ENCODE peak calls at places on chromosomes 11 and 22, in six cellular contexts. Q is Calu3, V is GM06990, I is neural progenitor cell, R is HFF-Myc, M is ovary. T is an unnamed sample.

GRCh38 chr22:35464399-35464798 is 64.5 kb downstream of the MCM5 start:
- DNase-seq in Q (no peak), V (no peak), I (no peak), R (no peak), M (no peak), T (no peak)

GRCh38 chr11:76662656-76663460 is 7.7 kb downstream of the LRRC32 start:
- DNase-seq in Q (no peak), V (no peak), I (no peak), R (no peak), M (peak), T (peak)

GRCh38 chr22:24146791-24147353 is 34.4 kb upstream of the SUSD2 start:
- DNase-seq in Q (no peak), V (no peak), I (peak), R (peak), M (peak), T (no peak)

GRCh38 chr11:26948881-26949280 is 45.0 kb upstream of the FIBIN start:
- DNase-seq in Q (no peak), V (no peak), I (no peak), R (no peak), M (no peak), T (no peak)

GRCh38 chr11:3623126-3623525 is 18.7 kb downstream of the ART5 start:
- DNase-seq in Q (no peak), V (no peak), I (no peak), R (no peak), M (no peak), T (no peak)

GRCh38 chr22:32539631-32540449 is 65.2 kb downstream of the FBXO7 start:
- DNase-seq in Q (no peak), V (no peak), I (no peak), R (no peak), M (no peak), T (no peak)

GRCh38 chr22:30891443-30891755 is 77.2 kb downstream of the MORC2 start:
- DNase-seq in Q (no peak), V (no peak), I (no peak), R (no peak), M (no peak), T (no peak)

GRCh38 chr22:37290737-37291136 is 8.4 kb downstream of the CYTH4 start:
- DNase-seq in Q (no peak), V (no peak), I (no peak), R (peak), M (no peak), T (no peak)

GRCh38 chr11:32136654-32137053 is 45.8 kb downstream of the RCN1 start:
- DNase-seq in Q (no peak), V (no peak), I (no peak), R (no peak), M (no peak), T (no peak)

GRCh38 chr22:23149743-23150238 is 4.5 kb downstream of the RAB36 start:
- DNase-seq in Q (no peak), V (no peak), I (no peak), R (no peak), M (no peak), T (no peak)

GRCh38 chr22:20388200-20388599 is 5.8 kb upstream of the ZNF74 start:
- DNase-seq in Q (no peak), V (no peak), I (no peak), R (no peak), M (no peak), T (no peak)

GRCh38 chr11:68050371-68050841 is 11.6 kb downstream of the TCIRG1 start:
- DNase-seq in Q (no peak), V (no peak), I (no peak), R (no peak), M (no peak), T (no peak)

GRCh38 chr11:73270855-73271477 is 1.2 kb upstream of the P2RY6 start:
- DNase-seq in Q (no peak), V (no peak), I (no peak), R (no peak), M (no peak), T (no peak)

GRCh38 chr11:67371549-67372231 is 1.7 kb downstream of the CLCF1 start:
- DNase-seq in Q (peak), V (peak), I (peak), R (no peak), M (peak), T (peak)

GRCh38 chr22:19410941-19411689 is 20.4 kb downstream of the HIRA start:
- DNase-seq in Q (no peak), V (no peak), I (no peak), R (no peak), M (no peak), T (no peak)

GRCh38 chr11:101453682-101454081 is 130.1 kb downstream of the TRPC6 start:
- DNase-seq in Q (no peak), V (no peak), I (no peak), R (no peak), M (no peak), T (no peak)

GRCh38 chr11:125123947-125124633 is 12.7 kb upstream of the TMEM218 start:
- DNase-seq in Q (no peak), V (peak), I (peak), R (peak), M (peak), T (peak)

GRCh38 chr11:46649180-46649738 is 31.9 kb downstream of the ATG13 start:
- DNase-seq in Q (no peak), V (no peak), I (peak), R (peak), M (peak), T (no peak)

GRCh38 chr11:40029406-40029805 is 1430.0 kb downstream of the LRRC4C start:
- DNase-seq in Q (no peak), V (no peak), I (no peak), R (no peak), M (no peak), T (no peak)

GRCh38 chr11:35305670-35306382 is 113.5 kb downstream of the SLC1A2 start:
- DNase-seq in Q (peak), V (no peak), I (peak), R (no peak), M (no peak), T (peak)

GRCh38 chr22:22506736-22507135 is 1.8 kb downstream of the ZNF280B start:
- DNase-seq in Q (no peak), V (no peak), I (no peak), R (no peak), M (no peak), T (no peak)

GRCh38 chr22:44330188-44330726 is 17.5 kb upstream of the SHISAL1 start:
- DNase-seq in Q (no peak), V (no peak), I (no peak), R (no peak), M (no peak), T (no peak)
- TF ChIP-seq CTCF in Q (no peak), V (no peak), I (no peak), R (no peak), M (no peak), T (no peak)

DNA sequence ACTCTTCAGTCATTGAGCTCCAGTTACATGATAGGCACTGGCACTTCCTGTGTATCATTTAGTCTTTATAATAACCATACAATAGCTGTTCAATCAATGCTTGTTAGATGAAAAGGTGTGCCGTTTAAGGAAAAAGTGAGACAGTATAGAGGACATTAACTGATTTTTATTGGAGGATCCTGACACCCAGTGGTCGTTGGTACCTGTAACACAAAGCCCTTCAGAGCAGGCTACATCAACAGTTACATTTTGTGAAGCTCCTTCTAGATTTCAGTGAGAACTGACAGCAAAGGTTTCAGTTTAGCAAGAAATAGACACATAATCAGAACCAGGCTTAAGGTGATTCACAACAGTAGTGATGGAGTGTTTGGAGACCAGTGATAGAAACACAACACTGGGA is 44.2 kb downstream of the CCDC81 start:
- DNase-seq in Q (no peak), V (no peak), I (peak), R (no peak), M (no peak), T (no peak)
- TF ChIP-seq CTCF in Q (no peak), V (peak), I (peak), R (peak), M (no peak), T (no peak)

GRCh38 chr11:130070829-130071205 is 1.1 kb downstream of the APLP2 start:
- DNase-seq in Q (no peak), V (no peak), I (peak), R (no peak), M (no peak), T (no peak)

GRCh38 chr11:130068546-130068985 is 1.1 kb upstream of the APLP2 start:
- DNase-seq in Q (no peak), V (no peak), I (peak), R (no peak), M (peak), T (no peak)

GRCh38 chr11:130070109-130070828 is 575 bp downstream of the APLP2 start:
- DNase-seq in Q (no peak), V (peak), I (peak), R (no peak), M (peak), T (peak)

GRCh38 chr11:130068986-130069683 is 559 bp upstream of the APLP2 start:
- DNase-seq in Q (peak), V (peak), I (peak), R (peak), M (no peak), T (no peak)

DNA sequence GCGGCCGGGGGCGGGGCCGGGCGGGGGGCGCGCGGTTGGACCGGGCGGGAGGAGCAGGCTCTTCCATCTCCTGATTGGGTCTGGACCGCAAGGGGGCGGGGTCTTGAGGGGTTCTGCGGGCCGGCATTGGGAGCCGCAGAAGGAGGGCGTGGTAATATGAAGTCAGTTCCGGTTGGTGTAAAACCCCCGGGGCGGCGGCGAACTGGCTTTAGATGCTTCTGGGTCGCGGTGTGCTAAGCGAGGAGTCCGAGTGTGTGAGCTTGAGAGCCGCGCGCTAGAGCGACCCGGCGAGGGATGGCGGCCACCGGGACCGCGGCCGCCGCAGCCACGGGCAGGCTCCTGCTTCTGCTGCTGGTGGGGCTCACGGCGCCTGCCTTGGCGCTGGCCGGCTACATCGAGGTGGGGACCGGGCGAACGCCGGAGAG is at the start of gene APLP2:
- DNase-seq in Q (peak), V (peak), I (peak), R (peak), M (peak), T (peak)
- TF ChIP-seq CTCF in Q (no peak), V (no peak), I (no peak), R (no peak), M (no peak), T (no peak)

GRCh38 chr11:104883342-104883741 is 14.9 kb downstream of the CASP12 start:
- DNase-seq in Q (no peak), V (no peak), I (no peak), R (no peak), M (no peak), T (no peak)

GRCh38 chr11:104876324-104876723 is 21.9 kb downstream of the CASP12 start:
- DNase-seq in Q (no peak), V (no peak), I (no peak), R (no peak), M (no peak), T (no peak)

GRCh38 chr11:104876838-104877500 is 21.3 kb downstream of the CASP12 start:
- DNase-seq in Q (no peak), V (peak), I (no peak), R (no peak), M (no peak), T (no peak)

GRCh38 chr11:104881117-104881794 is 17.0 kb downstream of the CASP12 start:
- DNase-seq in Q (no peak), V (peak), I (no peak), R (no peak), M (no peak), T (no peak)

DNA sequence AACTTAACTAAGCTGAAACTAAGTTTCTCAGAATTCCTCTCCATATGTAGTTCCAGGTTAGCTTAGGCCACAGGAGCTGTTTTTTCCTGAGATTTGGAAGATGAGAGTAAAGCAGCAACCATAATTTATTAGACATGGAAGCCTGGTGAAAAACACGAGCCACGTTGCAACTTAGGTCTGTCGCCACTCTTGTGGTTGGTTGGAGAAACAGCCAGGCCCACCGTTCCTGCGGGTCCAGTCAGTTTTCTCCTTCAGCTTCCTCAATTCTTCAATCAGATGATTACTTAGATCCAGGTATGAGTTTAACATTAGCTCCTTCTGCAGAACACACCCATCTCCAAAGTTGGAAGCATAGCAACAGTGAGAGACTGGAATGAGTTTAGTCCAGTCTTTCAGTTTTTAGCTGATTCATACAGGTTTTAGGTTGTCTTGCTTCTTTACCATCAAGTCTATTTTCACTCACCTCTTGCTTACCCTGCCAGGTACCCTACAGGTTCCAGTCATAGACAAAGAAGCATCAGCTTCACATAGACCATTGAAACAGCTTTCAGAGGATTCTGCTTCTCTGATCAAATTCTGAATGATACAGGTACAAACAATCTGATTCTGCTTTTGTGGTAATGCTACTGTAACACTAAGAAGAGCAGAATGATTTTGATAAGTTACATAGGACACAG is 18.6 kb downstream of the CASP12 start:
- DNase-seq in Q (no peak), V (no peak), I (no peak), R (no peak), M (no peak), T (no peak)
- TF ChIP-seq CTCF in Q (no peak), V (no peak), I (peak), R (no peak), M (no peak), T (no peak)

DNA sequence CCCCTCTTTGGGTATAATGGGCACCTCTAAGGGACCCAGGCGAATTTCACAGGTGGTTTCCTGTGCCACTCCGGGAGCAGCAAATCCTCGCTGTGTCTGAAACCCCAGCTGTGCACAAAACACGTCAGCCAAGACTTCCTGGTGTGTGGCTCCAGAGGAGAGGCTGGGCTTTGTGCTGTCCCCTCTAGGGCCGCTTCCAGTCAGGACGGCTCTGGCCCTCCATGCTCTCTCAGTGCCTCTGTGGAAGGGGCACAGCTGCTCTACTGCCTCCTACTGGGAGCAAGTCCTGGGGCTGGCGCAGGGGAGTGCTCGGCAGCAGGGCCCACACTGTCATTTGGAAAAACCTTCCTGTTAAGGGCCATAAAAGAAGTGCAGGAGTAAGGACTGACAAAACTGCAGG is 23.7 kb upstream of the ARFGAP3 start:
- DNase-seq in Q (no peak), V (no peak), I (no peak), R (no peak), M (no peak), T (no peak)
- TF ChIP-seq CTCF in Q (no peak), V (peak), I (peak), R (peak), M (no peak), T (no peak)